ENCODE peak calls at places on chromosomes 16 and 17, in eight cellular contexts. Q is stimulated activated CD4-positive, alpha-beta T cell treated with anti-CD3 and anti-CD28 coated beads, Interleukin-1b, Interleukin-23, amount 100 ng/mL, for 1 hour; R is Karpas-422; T is brain microvascular endothelial cell; P is WERI-Rb-1; K is activated CD8-positive, alpha-beta memory T cell treated with anti-CD3 and anti-CD28 coated beads for 24 hours; E is cardiac fibroblast; M is BJ. L is an unnamed sample.
A peak's percentile ranks its signal among the peaks of the same experiment; 100 is the strongest.

GRCh38 chr16:50585331-50585776 is 37.2 kb downstream of the NKD1 start:
- DNase-seq in Q (no peak), R (no peak), T (no peak), P (no peak), K (no peak), E (no peak), M (no peak), L (no peak)

GRCh38 chr17:48241131-48241591 is 133.6 kb downstream of the SNX11 start:
- DNase-seq in Q (no peak), R (no peak), T (peak; percentile 89), P (no peak), K (peak; percentile 60), E (peak; percentile 83), M (peak; percentile 34), L (peak; percentile 99)

GRCh38 chr17:77738666-77739531 is 219.6 kb upstream of the TNRC6C start:
- DNase-seq in Q (no peak), R (no peak), T (no peak), P (no peak), K (no peak), E (peak; percentile 2), M (no peak), L (no peak)

GRCh38 chr16:67173808-67174705 is 3.7 kb downstream of the NOL3 start:
- DNase-seq in Q (peak; percentile 29), R (peak; percentile 83), T (peak; percentile 60), P (peak; percentile 75), K (peak; percentile 80), E (peak; percentile 76), M (no peak), L (peak; percentile 86)

GRCh38 chr17:32794533-32795246 is 82.2 kb downstream of the MYO1D start:
- DNase-seq in Q (no peak), R (no peak), T (no peak), P (no peak), K (no peak), E (no peak), M (no peak), L (peak; percentile 86)

GRCh38 chr16:50121721-50122445 is 31.2 kb upstream of the TENT4B start:
- DNase-seq in Q (no peak), R (no peak), T (no peak), P (no peak), K (no peak), E (no peak), M (no peak), L (no peak)

GRCh38 chr17:17808706-17809432 is 27.9 kb downstream of the SREBF1 start:
- DNase-seq in Q (no peak), R (no peak), T (no peak), P (no peak), K (no peak), E (peak; percentile 35), M (no peak), L (no peak)

GRCh38 chr16:74720579-74720978 is 19.9 kb upstream of the MLKL start:
- DNase-seq in Q (no peak), R (peak; percentile 73), T (no peak), P (no peak), K (no peak), E (no peak), M (no peak), L (no peak)

GRCh38 chr17:17635126-17635525 is 43.6 kb upstream of the PEMT start:
- DNase-seq in Q (no peak), R (no peak), T (no peak), P (no peak), K (no peak), E (no peak), M (no peak), L (no peak)

GRCh38 chr17:42286411-42287295 is 1.6 kb upstream of the STAT5A start:
- DNase-seq in Q (no peak), R (no peak), T (no peak), P (peak; percentile 5), K (peak; percentile 58), E (no peak), M (no peak), L (no peak)

GRCh38 chr16:78122774-78123315 is 23.4 kb downstream of the WWOX start:
- DNase-seq in Q (no peak), R (peak; percentile 88), T (peak; percentile 10), P (peak; percentile 14), K (no peak), E (peak; percentile 70), M (no peak), L (peak; percentile 88)

GRCh38 chr17:27861979-27862378 is 31.2 kb downstream of the LYRM9 start:
- DNase-seq in Q (no peak), R (no peak), T (no peak), P (no peak), K (no peak), E (no peak), M (no peak), L (no peak)

GRCh38 chr16:85463228-85463611 is 149.9 kb upstream of the GSE1 start:
- DNase-seq in Q (no peak), R (no peak), T (no peak), P (no peak), K (no peak), E (no peak), M (no peak), L (no peak)

GRCh38 chr17:68057531-68057952 is 22.0 kb downstream of the KPNA2 start:
- DNase-seq in Q (peak; percentile 14), R (peak; percentile 79), T (peak; percentile 58), P (peak; percentile 54), K (peak; percentile 65), E (peak; percentile 76), M (no peak), L (no peak)

GRCh38 chr17:55332296-55333041 is 67.7 kb downstream of the HLF start:
- DNase-seq in Q (no peak), R (no peak), T (no peak), P (no peak), K (no peak), E (no peak), M (no peak), L (no peak)

GRCh38 chr17:44633998-44634397 is 22.3 kb upstream of the MEIOC start:
- DNase-seq in Q (no peak), R (no peak), T (no peak), P (no peak), K (no peak), E (no peak), M (no peak), L (no peak)

GRCh38 chr17:48843172-48843900 is 12.5 kb downstream of the CALCOCO2 start:
- DNase-seq in Q (no peak), R (no peak), T (peak; percentile 12), P (no peak), K (no peak), E (peak; percentile 65), M (no peak), L (no peak)

GRCh38 chr17:773467-774319 is 8.4 kb downstream of the GLOD4 start:
- DNase-seq in Q (no peak), R (no peak), T (no peak), P (no peak), K (no peak), E (no peak), M (no peak), L (peak; percentile 93)

GRCh38 chr16:80433617-80434016 is 107.2 kb upstream of the DYNLRB2 start:
- DNase-seq in Q (no peak), R (no peak), T (no peak), P (no peak), K (no peak), E (peak; percentile 6), M (no peak), L (no peak)

GRCh38 chr17:39924691-39925055 is 2.7 kb downstream of the ORMDL3 start:
- DNase-seq in Q (no peak), R (no peak), T (no peak), P (no peak), K (no peak), E (no peak), M (no peak), L (no peak)

GRCh38 chr16:57745768-57746167 is 10.2 kb downstream of the KATNB1 start:
- DNase-seq in Q (no peak), R (no peak), T (no peak), P (peak; percentile 51), K (no peak), E (no peak), M (no peak), L (no peak)

L was measured in foreskin melanocyte.